ENCODE peak calls at places on chromosomes 2 and 18, in ten cellular contexts. Q is T-helper 17 cell, B is IMR-90, M is aorta, S is anterior cingulate cortex, H is GDM1, D is HEK293T, R is pancreas, O is HTR-8/SVneo, E is globus pallidus. P is an unnamed sample.

GRCh38 chr2:106038598-106039375 is 155.3 kb downstream of the UXS1 start:
- DNase-seq in Q (no peak), B (no peak), M (no peak), S (peak), H (no peak), D (no peak), R (no peak), O (no peak), E (peak), P (no peak)

GRCh38 chr2:141142025-141142424 is 988.8 kb downstream of the LRP1B start:
- DNase-seq in Q (no peak), B (no peak), M (no peak), S (no peak), H (no peak), D (no peak), R (no peak), O (no peak), E (no peak), P (no peak)

GRCh38 chr2:38750011-38750792 is 959 bp downstream of the SRSF7 start:
- DNase-seq in Q (peak), B (peak), M (peak), S (peak), H (no peak), D (peak), R (peak), O (peak), E (peak), P (peak)

GRCh38 chr2:219596954-219597551 is 604 bp upstream of the STK11IP start:
- DNase-seq in Q (no peak), B (peak), M (no peak), S (no peak), H (no peak), D (no peak), R (no peak), O (no peak), E (no peak), P (no peak)

GRCh38 chr2:96547751-96548161 is 11.2 kb downstream of the ARID5A start:
- DNase-seq in Q (no peak), B (peak), M (peak), S (no peak), H (no peak), D (no peak), R (no peak), O (no peak), E (no peak), P (no peak)

GRCh38 chr2:74502720-74503505 is 3.5 kb upstream of the LBX2 start:
- DNase-seq in Q (no peak), B (peak), M (peak), S (no peak), H (peak), D (peak), R (peak), O (peak), E (no peak), P (peak)

GRCh38 chr18:52499018-52499417 is 159.0 kb downstream of the DCC start:
- DNase-seq in Q (no peak), B (no peak), M (no peak), S (no peak), H (no peak), D (no peak), R (no peak), O (no peak), E (no peak), P (no peak)

GRCh38 chr2:162085090-162085891 is 11.3 kb upstream of the DPP4 start:
- DNase-seq in Q (no peak), B (peak), M (no peak), S (no peak), H (no peak), D (no peak), R (no peak), O (peak), E (no peak), P (no peak)

GRCh38 chr2:67839668-67840067 is 223.1 kb downstream of the C1D start:
- DNase-seq in Q (no peak), B (peak), M (no peak), S (no peak), H (no peak), D (no peak), R (no peak), O (no peak), E (no peak), P (no peak)

GRCh38 chr2:15731213-15731888 is 139.7 kb downstream of the DDX1 start:
- DNase-seq in Q (no peak), B (no peak), M (no peak), S (no peak), H (no peak), D (no peak), R (no peak), O (no peak), E (no peak), P (no peak)

GRCh38 chr2:69549421-69549820 is 94.1 kb downstream of the AAK1 start:
- DNase-seq in Q (no peak), B (peak), M (no peak), S (no peak), H (no peak), D (no peak), R (no peak), O (peak), E (no peak), P (no peak)

GRCh38 chr18:56358608-56359007 is 279.8 kb downstream of the TXNL1 start:
- DNase-seq in Q (no peak), B (no peak), M (no peak), S (no peak), H (no peak), D (no peak), R (no peak), O (no peak), E (no peak), P (no peak)

GRCh38 chr2:74566423-74567085 is 12.0 kb downstream of the DOK1 start:
- DNase-seq in Q (no peak), B (peak), M (no peak), S (no peak), H (no peak), D (no peak), R (no peak), O (no peak), E (no peak), P (no peak)

GRCh38 chr2:13034861-13035260 is 318.1 kb downstream of the TRIB2 start:
- DNase-seq in Q (no peak), B (no peak), M (no peak), S (no peak), H (no peak), D (no peak), R (no peak), O (no peak), E (no peak), P (no peak)